ENCODE peak calls at places on chromosomes 4 and X, in five cellular contexts. Y, D, L, J and F are unnamed samples.

GRCh38 chr4:40003986-40004385 is 26.3 kb upstream of the PDS5A start:
- DNase-seq in Y (no peak), D (no peak), J (no peak), L (no peak), F (no peak)

GRCh38 chr4:167652267-167652666 is 418.0 kb upstream of the SPOCK3 start:
- DNase-seq in L (no peak), Y (no peak), J (no peak), D (no peak), F (no peak)

GRCh38 chrX:8743126-8743732 is 11.3 kb upstream of the ANOS1 start:
- DNase-seq in L (peak; percentile 80), D (peak; percentile 82), Y (peak; percentile 85), J (no peak), F (no peak)

GRCh38 chrX:39969099-39969825 is 128.5 kb downstream of the BCOR start:
- DNase-seq in J (no peak), D (peak; percentile 50), Y (no peak), L (no peak), F (no peak)

GRCh38 chr4:176339936-176340761 is 20.4 kb downstream of the SPCS3 start:
- DNase-seq in J (no peak), D (no peak), L (no peak), Y (no peak), F (no peak)

GRCh38 chrX:129239371-129239770 is 283.9 kb downstream of the SMARCA1 start:
- DNase-seq in D (no peak), J (no peak), L (no peak), Y (no peak), F (no peak)

GRCh38 chr4:115323106-115323684 is 209.8 kb upstream of the NDST4 start:
- DNase-seq in J (no peak), Y (no peak), D (no peak), L (no peak), F (no peak)

GRCh38 chr4:165692082-165692481 is 181.0 kb upstream of the TLL1 start:
- DNase-seq in L (no peak), D (no peak), J (no peak), Y (no peak), F (no peak)

GRCh38 chrX:80766916-80767315 is 42.8 kb downstream of the BRWD3 start:
- DNase-seq in J (no peak), D (no peak), Y (no peak), L (no peak), F (no peak)

GRCh38 chrX:98371994-98372393 is 1488.3 kb downstream of the RPA4 start:
- DNase-seq in D (no peak), Y (no peak), L (no peak), J (no peak), F (no peak)

GRCh38 chr4:5374577-5374976 is 323.3 kb downstream of the STK32B start:
- DNase-seq in D (no peak), J (no peak), Y (no peak), L (no peak), F (no peak)

GRCh38 chr4:119729815-119730643 is 101.4 kb upstream of the PDE5A start:
- DNase-seq in Y (no peak), L (peak; percentile 55), D (no peak), J (peak; percentile 55), F (no peak)

GRCh38 chrX:50098749-50099148 is 102.1 kb downstream of the AKAP4 start:
- DNase-seq in D (no peak), L (no peak), J (no peak), Y (no peak), F (no peak)

GRCh38 chr4:37780444-37781133 is 45.9 kb upstream of the PGM2 start:
- DNase-seq in Y (no peak), D (no peak), J (no peak), L (peak; percentile 34), F (no peak)

GRCh38 chrX:111411591-111412371 is at the start of gene DCX:
- DNase-seq in L (no peak), Y (no peak), D (no peak), J (no peak), F (no peak)

GRCh38 chrX:50459615-50460014 is 11.0 kb downstream of the DGKK start:
- DNase-seq in Y (no peak), D (no peak), L (no peak), J (no peak), F (no peak)

GRCh38 chr4:147362868-147363440 is 117.9 kb upstream of the EDNRA start:
- DNase-seq in L (peak; percentile 48), D (no peak), J (no peak), Y (no peak), F (peak; percentile 75)

GRCh38 chr4:21139327-21139726 is 439.1 kb downstream of the PACRGL start:
- DNase-seq in L (no peak), J (no peak), D (no peak), Y (no peak), F (no peak)

GRCh38 chr4:91116861-91117260 is 989.7 kb downstream of the CCSER1 start:
- DNase-seq in Y (no peak), L (no peak), J (no peak), D (no peak), F (no peak)

GRCh38 chrX:48278958-48279357 is 23.8 kb downstream of the SSX1 start:
- DNase-seq in Y (no peak), L (no peak), J (no peak), D (no peak), F (peak; percentile 71)

GRCh38 chrX:88526385-88526784 is 220.6 kb upstream of the CPXCR1 start:
- DNase-seq in J (no peak), Y (no peak), D (no peak), L (no peak), F (no peak)

GRCh38 chr4:8853249-8853648 is 18.4 kb downstream of the HMX1 start:
- DNase-seq in L (no peak), Y (no peak), J (no peak), D (no peak), F (no peak)

GRCh38 chr4:11426716-11427115 is 2.0 kb downstream of the HS3ST1 start:
- DNase-seq in L (no peak), D (no peak), J (no peak), Y (no peak), F (no peak)

GRCh38 chr4:13240066-13240465 is 244.1 kb downstream of the RAB28 start:
- DNase-seq in J (no peak), L (no peak), D (no peak), Y (no peak), F (no peak)

GRCh38 chr4:23878235-23878861 is 11.5 kb downstream of the PPARGC1A start:
- DNase-seq in J (no peak), D (no peak), L (no peak), Y (no peak), F (no peak)

GRCh38 chr4:23876418-23877089 is 13.3 kb downstream of the PPARGC1A start:
- DNase-seq in L (no peak), J (no peak), Y (no peak), D (no peak), F (no peak)

GRCh38 chr4:23877758-23878229 is 12.1 kb downstream of the PPARGC1A start:
- DNase-seq in D (no peak), Y (no peak), J (no peak), L (no peak), F (no peak)

GRCh38 chr4:23881052-23881501 is 8.8 kb downstream of the PPARGC1A start:
- DNase-seq in L (no peak), Y (no peak), J (no peak), D (no peak), F (no peak)

GRCh38 chr4:23878912-23879732 is 10.7 kb downstream of the PPARGC1A start:
- DNase-seq in D (no peak), L (no peak), Y (no peak), J (no peak), F (no peak)
- TF ChIP-seq POLR2A in D (no peak), L (no peak), Y (no peak), J (no peak), F (no peak)

GRCh38 chr4:76680934-76681333 is 217.0 kb downstream of the SOWAHB start:
- DNase-seq in J (no peak), D (no peak), L (no peak), Y (no peak), F (no peak)
- TF ChIP-seq CTCF in J (no peak), D (no peak), L (no peak), Y (no peak), F (no peak)

DNA sequence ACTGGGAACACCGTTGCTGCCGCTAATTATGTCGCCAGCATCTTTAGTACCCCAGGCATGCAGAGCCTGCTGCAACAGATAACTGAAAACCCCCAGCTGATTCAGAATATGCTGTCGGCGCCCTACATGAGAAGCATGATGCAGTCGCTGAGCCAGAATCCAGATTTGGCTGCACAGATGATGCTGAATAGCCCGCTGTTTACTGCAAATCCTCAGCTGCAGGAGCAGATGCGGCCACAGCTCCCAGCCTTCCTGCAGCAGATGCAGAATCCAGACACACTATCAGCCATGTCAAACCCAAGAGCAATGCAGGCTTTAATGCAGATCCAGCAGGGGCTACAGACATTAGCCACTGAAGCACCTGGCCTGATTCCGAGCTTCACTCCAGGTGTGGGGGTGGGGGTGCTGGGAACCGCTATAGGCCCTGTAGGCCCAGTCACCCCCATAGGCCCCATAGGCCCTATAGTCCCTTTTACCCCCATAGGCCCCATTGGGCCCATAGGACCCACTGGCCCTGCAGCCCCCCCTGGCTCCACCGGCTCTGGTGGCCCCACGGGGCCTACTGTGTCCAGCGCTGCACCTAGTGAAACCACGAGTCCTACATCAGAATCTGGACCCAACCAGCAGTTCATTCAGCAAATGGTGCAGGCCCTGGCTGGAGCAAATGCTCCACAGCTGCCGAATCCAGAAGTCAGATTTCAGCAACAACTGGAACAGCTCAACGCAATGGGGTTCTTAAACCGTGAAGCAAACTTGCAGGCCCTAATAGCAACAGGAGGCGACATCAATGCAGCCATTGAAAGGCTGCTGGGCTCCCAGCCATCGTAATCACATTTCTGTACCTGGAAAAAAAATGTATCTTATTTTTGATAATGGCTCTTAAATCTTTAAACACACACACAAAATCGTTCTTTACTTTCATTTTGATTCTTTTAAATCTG is 1.8 kb downstream of the UBQLN2 start:
- DNase-seq in D (no peak), J (no peak), L (no peak), Y (peak; percentile 65), F (no peak)
- TF ChIP-seq POLR2AphosphoS5 in D (no peak), J (no peak), L (no peak), Y (no peak), F (no peak)

GRCh38 chrX:140764401-140764919 is 54.9 kb downstream of the LINC00632 start:
- DNase-seq in L (no peak), D (peak; percentile 64), J (no peak), Y (no peak), F (peak; percentile 59)
- TF ChIP-seq POLR2A in L (no peak), D (no peak), J (no peak), Y (no peak), F (no peak)

DNA sequence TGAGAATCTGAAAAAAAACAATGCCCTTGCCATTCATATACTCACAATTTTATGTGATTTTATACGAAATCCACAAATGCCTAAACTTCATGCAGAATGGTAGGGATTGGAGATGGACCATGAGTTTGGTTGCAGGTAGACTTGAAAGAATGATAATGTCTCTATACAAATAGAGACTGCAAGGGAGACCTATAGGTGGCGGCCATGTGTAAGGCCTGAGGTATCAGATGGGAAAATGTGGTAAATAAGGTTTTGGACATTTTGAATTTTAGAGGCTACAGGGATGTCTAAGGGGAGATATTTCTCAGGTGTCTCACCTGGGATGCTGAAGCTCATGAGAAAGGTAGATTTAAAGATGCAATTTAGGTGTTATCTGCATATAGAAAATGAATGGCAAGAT is 78.0 kb downstream of the GABRB1 start:
- DNase-seq in D (no peak), L (no peak), J (no peak), Y (no peak), F (no peak)
- TF ChIP-seq CTCF in D (no peak), L (no peak), J (no peak), Y (no peak), F (no peak)

GRCh38 chr4:153655928-153656327 is 28.2 kb upstream of the TLR2 start:
- DNase-seq in Y (no peak), D (no peak), J (no peak), L (peak; percentile 53), F (peak; percentile 74)
- TF ChIP-seq POLR2AphosphoS5 in Y (no peak), D (no peak), J (peak; percentile 27), L (peak; percentile 6), F (peak; percentile 37)